ENCODE peak calls at places on chromosomes 3 and 15, in six cellular contexts. X is uterus, A is lower lobe of right lung, S is GM12878, C is HFF-Myc, T is lower leg skin. Q is an unnamed sample.

GRCh38 chr3:148884261-148884660 is 19.2 kb downstream of the CPA3 start:
- DNase-seq in C (peak; percentile 24), T (no peak), A (no peak), X (no peak), S (no peak), Q (no peak)

GRCh38 chr3:18507333-18507732 is 82.2 kb upstream of the SATB1 start:
- DNase-seq in T (no peak), A (no peak), C (no peak), S (no peak), X (no peak), Q (no peak)

GRCh38 chr3:127585163-127585812 is 5.2 kb downstream of the TPRA1 start:
- DNase-seq in T (no peak), S (no peak), A (no peak), X (no peak), C (no peak), Q (no peak)

GRCh38 chr3:47022540-47023161 is 43.2 kb downstream of the NBEAL2 start:
- DNase-seq in A (no peak), T (no peak), X (no peak), C (no peak), S (no peak), Q (no peak)

GRCh38 chr3:104396974-104397669 is 969.6 kb upstream of the ALCAM start:
- DNase-seq in T (no peak), S (no peak), A (no peak), X (no peak), C (no peak), Q (no peak)

GRCh38 chr3:133938770-133939495 is 43.3 kb upstream of the RAB6B start:
- DNase-seq in T (peak; percentile 14), C (no peak), X (peak; percentile 5), A (no peak), S (no peak), Q (no peak)

GRCh38 chr3:154161806-154162205 is 40.6 kb downstream of the ARHGEF26 start:
- DNase-seq in S (no peak), X (no peak), A (no peak), T (no peak), C (no peak), Q (no peak)

GRCh38 chr15:77342767-77343166 is 77.1 kb downstream of the PEAK1 start:
- DNase-seq in X (no peak), C (no peak), T (no peak), A (no peak), S (no peak), Q (no peak)

GRCh38 chr3:148759425-148759824 is 61.7 kb downstream of the AGTR1 start:
- DNase-seq in S (no peak), C (no peak), T (no peak), X (no peak), A (no peak), Q (no peak)

GRCh38 chr15:90744759-90745402 is 27.7 kb downstream of the BLM start:
- DNase-seq in X (no peak), T (no peak), A (no peak), C (no peak), S (no peak), Q (no peak)

GRCh38 chr15:43361313-43361903 is 9.4 kb downstream of the ZSCAN29 start:
- DNase-seq in S (no peak), C (no peak), A (no peak), T (no peak), X (no peak), Q (no peak)

GRCh38 chr3:195154793-195155535 is 116.0 kb downstream of the XXYLT1 start:
- DNase-seq in S (no peak), C (peak; percentile 90), A (peak; percentile 90), X (peak; percentile 93), T (peak; percentile 73), Q (peak; percentile 63)

GRCh38 chr3:126132751-126133511 is 47.5 kb downstream of the ALDH1L1 start:
- DNase-seq in S (no peak), X (peak; percentile 8), T (no peak), C (no peak), A (peak; percentile 19), Q (no peak)

GRCh38 chr3:134874737-134875413 is 79.8 kb downstream of the EPHB1 start:
- DNase-seq in S (no peak), X (no peak), A (no peak), C (no peak), T (no peak), Q (no peak)

GRCh38 chr3:154074966-154075365 is 46.2 kb upstream of the ARHGEF26 start:
- DNase-seq in S (no peak), A (no peak), C (no peak), T (no peak), X (no peak), Q (no peak)

GRCh38 chr15:22887157-22887951 is 48.9 kb downstream of the NIPA2 start:
- DNase-seq in X (no peak), T (peak; percentile 42), S (no peak), C (peak; percentile 75), A (no peak), Q (no peak)

GRCh38 chr3:46091046-46091445 is 63.8 kb upstream of the XCR1 start:
- DNase-seq in C (no peak), X (no peak), T (no peak), A (no peak), S (no peak), Q (no peak)

GRCh38 chr3:55159016-55159415 is 231.2 kb upstream of the LRTM1 start:
- DNase-seq in C (no peak), T (no peak), S (no peak), A (no peak), X (no peak), Q (no peak)

GRCh38 chr15:39786444-39787056 is 3.9 kb upstream of the FSIP1 start:
- DNase-seq in S (no peak), X (no peak), A (no peak), C (peak; percentile 53), T (no peak), Q (peak; percentile 40)

GRCh38 chr15:66706225-66706732 is 4.2 kb downstream of the SMAD6 start:
- DNase-seq in A (no peak), S (no peak), C (no peak), X (no peak), T (no peak), Q (peak; percentile 53)

GRCh38 chr3:48507256-48508061 is 3.5 kb upstream of the SHISA5 start:
- DNase-seq in X (peak; percentile 37), S (no peak), T (no peak), A (peak; percentile 65), C (peak; percentile 45), Q (peak; percentile 81)

GRCh38 chr3:167729591-167729990 is 5.1 kb downstream of the PDCD10 start:
- DNase-seq in X (no peak), A (no peak), C (no peak), T (no peak), S (no peak), Q (no peak)

GRCh38 chr15:56215769-56216168 is 27.9 kb downstream of the RFX7 start:
- DNase-seq in C (no peak), S (no peak), X (no peak), T (no peak), A (no peak), Q (no peak)

GRCh38 chr3:50243552-50243895 is 7.5 kb downstream of the GNAI2 start:
- DNase-seq in S (no peak), T (no peak), A (no peak), C (no peak), X (no peak), Q (no peak)

GRCh38 chr3:50242371-50242770 is 6.4 kb downstream of the GNAI2 start:
- DNase-seq in X (no peak), S (no peak), A (no peak), C (no peak), T (no peak), Q (peak; percentile 57)

GRCh38 chr3:50241163-50241562 is 5.2 kb downstream of the GNAI2 start:
- DNase-seq in S (no peak), C (no peak), X (no peak), T (no peak), A (no peak), Q (no peak)

GRCh38 chr3:50245251-50245745 is 9.3 kb downstream of the GNAI2 start:
- DNase-seq in S (no peak), A (no peak), C (no peak), X (no peak), T (no peak), Q (no peak)

DNA sequence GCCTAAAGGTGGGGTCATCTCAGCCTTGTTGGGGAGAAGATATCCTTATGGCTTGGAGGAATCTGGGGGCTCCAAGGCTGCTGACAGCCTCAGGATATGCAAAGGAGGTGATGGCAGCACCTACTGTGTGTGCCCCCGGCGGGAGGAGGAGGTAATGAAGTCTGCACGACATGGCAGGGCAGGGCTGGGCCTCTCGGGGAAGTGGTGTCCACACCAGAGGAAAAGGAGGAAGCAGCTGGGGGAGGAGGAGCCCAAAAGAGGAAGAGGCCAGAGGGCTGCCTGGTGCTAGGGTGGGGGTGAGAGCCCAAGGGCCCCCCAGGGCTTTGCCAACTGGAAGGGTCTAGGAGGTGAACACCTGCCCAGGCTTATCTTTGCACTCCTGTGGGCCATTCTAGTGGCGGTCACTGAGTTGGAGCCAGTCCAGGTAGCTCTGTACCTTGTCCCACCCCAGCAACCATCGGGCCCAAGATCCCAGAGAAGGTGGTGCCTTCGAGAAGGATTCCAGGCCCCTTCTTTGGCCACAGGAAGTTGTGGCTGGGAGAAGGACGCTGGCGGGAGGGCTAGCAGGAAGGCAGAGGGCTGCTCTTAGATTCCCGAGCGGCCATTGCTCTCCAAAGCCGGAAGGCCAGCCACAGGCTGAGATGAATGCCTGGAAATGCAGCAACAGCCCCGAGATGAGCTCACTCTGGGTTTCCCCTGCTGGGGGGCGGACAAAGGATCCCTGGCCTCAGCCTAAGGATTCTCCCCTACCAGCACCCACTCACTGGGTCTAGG is 7.0 kb downstream of the GNAI2 start:
- DNase-seq in C (no peak), X (peak; percentile 58), S (no peak), A (peak; percentile 90), T (peak; percentile 69), Q (peak; percentile 48)
- TF ChIP-seq CTCF in C (no peak), X (no peak), S (no peak), A (peak; percentile 20), T (no peak), Q (no peak)

GRCh38 chr15:84108725-84109124 is 126.8 kb upstream of the GOLGA6L4 start:
- DNase-seq in X (no peak), A (no peak), S (no peak), T (no peak), C (no peak), Q (no peak)
- TF ChIP-seq CTCF in X (no peak), A (no peak), S (no peak), T (no peak), C (no peak), Q (no peak)

GRCh38 chr3:164387236-164387635 is 691.1 kb downstream of the SI start:
- DNase-seq in T (no peak), S (no peak), C (no peak), X (no peak), A (no peak), Q (no peak)

GRCh38 chr3:164393171-164393570 is 685.1 kb downstream of the SI start:
- DNase-seq in C (no peak), T (no peak), A (no peak), S (no peak), X (no peak), Q (no peak)

DNA sequence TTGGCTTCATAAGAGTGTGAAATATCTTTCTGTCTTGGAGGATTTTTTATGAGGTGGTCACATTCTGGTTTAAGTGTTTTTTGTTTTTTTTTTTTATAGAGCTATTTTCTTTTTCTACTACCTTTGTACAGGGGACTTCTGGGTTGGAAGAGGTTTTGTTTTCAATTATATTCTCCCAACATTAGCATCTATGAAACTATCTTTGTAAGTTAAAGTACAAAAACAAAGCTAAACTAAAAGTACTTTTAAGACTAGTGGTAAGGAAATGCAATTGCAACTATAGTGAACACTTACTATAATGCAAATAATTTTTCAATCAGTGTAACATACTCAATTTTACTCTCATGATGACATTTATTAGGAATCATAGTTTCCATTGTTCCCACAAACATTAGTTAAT is 688.2 kb downstream of the SI start:
- DNase-seq in C (no peak), X (no peak), T (no peak), A (no peak), S (no peak), Q (no peak)
- TF ChIP-seq CTCF in C (no peak), X (no peak), T (no peak), A (no peak), S (no peak), Q (no peak)

GRCh38 chr15:99384992-99385669 is 133.8 kb downstream of the LRRC28 start:
- DNase-seq in C (no peak), T (no peak), S (no peak), X (no peak), A (no peak), Q (no peak)
- TF ChIP-seq CTCF in C (peak; percentile 38), T (no peak), S (no peak), X (no peak), A (no peak), Q (no peak)